ENCODE peak calls at places on chromosomes 7 and 10, in nine cellular contexts. H is hepatocyte, E is sigmoid colon, I is astrocyte of the cerebellum, S is HFF-Myc, Y is AG09309, G is neural progenitor cell, U is upper lobe of right lung, A is lower leg skin. N is an unnamed sample.

GRCh38 chr7:80263321-80263720 is 128.7 kb downstream of the GNAI1 start:
- DNase-seq in I (no peak), S (no peak), U (no peak), G (no peak), Y (no peak), A (no peak), E (no peak), H (no peak), N (peak)

GRCh38 chr7:26422761-26423160 is 131.1 kb downstream of the SNX10 start:
- DNase-seq in H (no peak), I (no peak), E (no peak), A (no peak), Y (no peak), S (no peak), G (no peak), U (no peak), N (no peak)

GRCh38 chr10:7397049-7397448 is 13.8 kb downstream of the SFMBT2 start:
- DNase-seq in S (no peak), H (no peak), E (no peak), G (no peak), U (no peak), I (no peak), Y (no peak), A (no peak), N (peak)

GRCh38 chr10:79331709-79332108 is 15.6 kb upstream of the PPIF start:
- DNase-seq in S (no peak), E (no peak), A (no peak), I (no peak), H (no peak), U (no peak), G (no peak), Y (peak), N (peak)

GRCh38 chr7:99258501-99258900 is 14.1 kb upstream of the MYH16 start:
- DNase-seq in G (no peak), I (no peak), Y (no peak), H (no peak), A (no peak), S (no peak), E (no peak), U (no peak), N (peak)

GRCh38 chr10:6721480-6721879 is 141.4 kb upstream of the PRKCQ start:
- DNase-seq in E (peak), A (no peak), U (no peak), Y (peak), S (peak), I (peak), G (no peak), H (peak), N (peak)

GRCh38 chr7:27031289-27032172 is 64.3 kb downstream of the HOXA1 start:
- DNase-seq in S (no peak), H (no peak), Y (peak), E (no peak), G (no peak), I (no peak), U (no peak), A (no peak), N (peak)

GRCh38 chr10:77702166-77702565 is 64.6 kb upstream of the KCNMA1 start:
- DNase-seq in E (no peak), H (peak), A (peak), Y (peak), S (peak), I (peak), G (no peak), U (no peak), N (peak)

GRCh38 chr7:138776156-138776833 is 21.5 kb upstream of the TMEM213 start:
- DNase-seq in S (no peak), I (no peak), E (no peak), A (no peak), U (no peak), H (no peak), G (no peak), Y (no peak), N (no peak)

GRCh38 chr7:98250789-98251188 is 1.2 kb downstream of the TECPR1 start:
- DNase-seq in A (no peak), G (no peak), Y (no peak), E (no peak), U (no peak), S (no peak), I (no peak), H (no peak), N (no peak)

GRCh38 chr10:127877116-127877515 is 15.6 kb downstream of the CLRN3 start:
- DNase-seq in G (no peak), A (peak), S (no peak), Y (no peak), E (no peak), H (no peak), I (no peak), U (no peak), N (no peak)

GRCh38 chr10:112898540-112899395 is 51.3 kb upstream of the TCF7L2 start:
- DNase-seq in Y (no peak), I (peak), U (no peak), A (no peak), E (no peak), H (peak), G (peak), S (no peak), N (peak)

GRCh38 chr7:44265733-44266132 is 59.7 kb downstream of the CAMK2B start:
- DNase-seq in H (no peak), Y (no peak), A (no peak), I (no peak), E (no peak), S (no peak), U (no peak), G (no peak), N (no peak)

GRCh38 chr10:92756233-92757065 is 66.7 kb downstream of the HHEX start:
- DNase-seq in I (no peak), U (no peak), Y (no peak), S (no peak), G (no peak), E (no peak), H (no peak), A (no peak), N (no peak)

GRCh38 chr7:20307901-20308300 is 22.8 kb upstream of the ITGB8 start:
- DNase-seq in U (no peak), G (peak), E (no peak), A (no peak), S (no peak), Y (no peak), H (no peak), I (no peak), N (no peak)

GRCh38 chr10:100826983-100827818 is 81.8 kb downstream of the PAX2 start:
- DNase-seq in S (no peak), E (peak), U (no peak), G (peak), I (no peak), A (no peak), H (peak), Y (no peak), N (no peak)

GRCh38 chr7:134755422-134756022 is 23.9 kb upstream of the CALD1 start:
- DNase-seq in Y (no peak), E (no peak), S (no peak), H (peak), U (no peak), I (no peak), G (peak), A (no peak), N (peak)

GRCh38 chr10:76547352-76547972 is 1090.1 kb downstream of the KCNMA1 start:
- DNase-seq in I (peak), Y (peak), E (peak), A (peak), S (no peak), H (peak), G (peak), U (peak), N (peak)

GRCh38 chr7:30469303-30469702 is 9.3 kb downstream of the NOD1 start:
- DNase-seq in E (peak), I (peak), Y (peak), U (peak), A (peak), H (peak), S (peak), G (peak), N (peak)

GRCh38 chr10:63430091-63430998 is 35.4 kb downstream of the JMJD1C start:
- DNase-seq in I (peak), S (peak), A (no peak), G (no peak), U (no peak), H (peak), E (no peak), Y (no peak), N (peak)

GRCh38 chr10:83680470-83680891 is 458.8 kb upstream of the GHITM start:
- DNase-seq in E (no peak), U (no peak), S (no peak), H (no peak), G (no peak), A (no peak), I (no peak), Y (no peak), N (no peak)

GRCh38 chr10:116053910-116054309 is 219.1 kb downstream of the GFRA1 start:
- DNase-seq in S (no peak), A (no peak), E (no peak), U (no peak), H (no peak), I (no peak), G (peak), Y (no peak), N (no peak)

GRCh38 chr10:128976886-128977285 is 490.2 kb upstream of the MGMT start:
- DNase-seq in I (no peak), H (no peak), Y (no peak), S (no peak), A (no peak), G (no peak), U (no peak), E (no peak), N (no peak)

GRCh38 chr7:15692621-15693020 is 6.1 kb upstream of the MEOX2 start:
- DNase-seq in Y (no peak), E (no peak), A (no peak), G (no peak), H (no peak), U (no peak), I (no peak), S (no peak), N (no peak)

GRCh38 chr7:139673230-139673629 is 104.6 kb downstream of the HIPK2 start:
- DNase-seq in I (no peak), H (no peak), A (peak), E (no peak), U (no peak), S (no peak), G (no peak), Y (no peak), N (no peak)

GRCh38 chr7:12770227-12770975 is 83.0 kb downstream of the ARL4A start:
- DNase-seq in U (no peak), S (no peak), G (no peak), I (no peak), H (no peak), E (no peak), A (no peak), Y (no peak), N (no peak)

GRCh38 chr7:24894670-24895221 is 85.2 kb downstream of the OSBPL3 start:
- DNase-seq in S (no peak), E (no peak), G (peak), A (no peak), I (no peak), H (no peak), U (no peak), Y (no peak), N (no peak)

GRCh38 chr7:24898691-24899090 is 81.3 kb downstream of the OSBPL3 start:
- DNase-seq in H (no peak), G (no peak), I (no peak), E (no peak), S (no peak), Y (no peak), U (no peak), A (no peak), N (no peak)

GRCh38 chr7:24891173-24891787 is 88.7 kb downstream of the OSBPL3 start:
- DNase-seq in A (no peak), S (no peak), E (no peak), H (no peak), G (no peak), Y (no peak), I (no peak), U (no peak), N (no peak)

GRCh38 chr7:24899905-24900304 is 80.1 kb downstream of the OSBPL3 start:
- DNase-seq in E (no peak), H (no peak), G (no peak), I (no peak), A (no peak), S (no peak), U (no peak), Y (no peak), N (no peak)

GRCh38 chr7:24896031-24896433 is 83.9 kb downstream of the OSBPL3 start:
- DNase-seq in I (no peak), E (no peak), U (no peak), Y (no peak), G (no peak), H (no peak), A (no peak), S (no peak), N (no peak)
- H3K4me3 ChIP-seq in I (no peak), E (no peak), U (no peak), Y (no peak), G (no peak), H (no peak), A (no peak), S (no peak), N (no peak)

DNA sequence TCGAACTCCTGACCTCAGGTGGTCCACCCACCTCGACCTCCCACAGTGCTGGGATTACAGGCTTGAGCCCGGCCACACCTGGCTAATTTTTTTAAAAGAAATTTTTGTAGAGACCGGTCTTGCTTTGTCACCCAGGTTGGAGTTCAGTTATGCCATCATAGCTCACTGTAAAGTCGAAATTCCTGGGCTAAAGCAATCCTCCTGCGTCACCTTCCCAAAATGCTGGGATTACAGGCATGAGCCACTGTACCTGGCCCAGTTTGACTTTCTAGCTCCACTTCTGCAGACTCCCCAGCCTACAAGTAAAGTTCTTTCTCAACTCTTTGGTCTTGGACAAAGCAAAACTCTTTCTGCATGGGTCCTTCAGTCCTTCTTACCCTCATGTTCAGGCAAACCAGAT is 214.1 kb downstream of the SKIDA1 start:
- DNase-seq in Y (no peak), S (no peak), E (no peak), A (no peak), H (no peak), U (no peak), G (no peak), I (no peak), N (no peak)
- TF ChIP-seq CTCF in Y (no peak), S (no peak), E (no peak), A (no peak), H (no peak), U (no peak), G (no peak), I (no peak), N (no peak)

DNA sequence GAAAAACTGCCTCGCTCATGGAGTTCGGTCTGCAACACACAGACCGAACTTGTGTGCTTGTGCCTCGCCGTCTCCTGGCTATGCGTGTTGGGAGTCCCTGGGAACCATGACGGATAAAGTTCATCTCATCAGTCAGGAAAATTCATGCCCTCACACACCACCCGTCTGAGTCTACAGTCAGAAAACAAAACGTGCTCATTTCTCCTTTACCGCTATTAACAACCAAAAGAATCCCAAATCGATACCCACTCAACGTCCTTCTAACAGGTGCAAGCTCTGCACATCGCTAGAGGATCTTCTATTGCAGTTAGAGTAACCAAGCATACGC is 13.6 kb downstream of the CNPY1 start:
- DNase-seq in A (no peak), U (no peak), Y (no peak), E (peak), S (no peak), I (no peak), G (no peak), H (no peak), N (no peak)
- H3K4me3 ChIP-seq in A (no peak), U (no peak), Y (no peak), E (peak), S (no peak), I (peak), G (peak), H (no peak), N (no peak)

GRCh38 chr7:33909312-33909711 is 4.0 kb downstream of the BMPER start:
- DNase-seq in Y (no peak), G (no peak), U (no peak), H (no peak), E (no peak), I (no peak), A (no peak), S (no peak), N (peak)
- TF ChIP-seq CTCF in Y (no peak), G (no peak), U (no peak), H (peak), E (no peak), I (no peak), A (no peak), S (no peak), N (no peak)

GRCh38 chr7:91266067-91266930 is 2.1 kb downstream of the FZD1 start:
- DNase-seq in I (no peak), G (peak), U (peak), S (no peak), A (peak), E (peak), Y (no peak), H (peak), N (no peak)
- H3K4me3 ChIP-seq in I (peak), G (peak), U (peak), S (peak), A (peak), E (peak), Y (peak), H (peak), N (peak)

DNA sequence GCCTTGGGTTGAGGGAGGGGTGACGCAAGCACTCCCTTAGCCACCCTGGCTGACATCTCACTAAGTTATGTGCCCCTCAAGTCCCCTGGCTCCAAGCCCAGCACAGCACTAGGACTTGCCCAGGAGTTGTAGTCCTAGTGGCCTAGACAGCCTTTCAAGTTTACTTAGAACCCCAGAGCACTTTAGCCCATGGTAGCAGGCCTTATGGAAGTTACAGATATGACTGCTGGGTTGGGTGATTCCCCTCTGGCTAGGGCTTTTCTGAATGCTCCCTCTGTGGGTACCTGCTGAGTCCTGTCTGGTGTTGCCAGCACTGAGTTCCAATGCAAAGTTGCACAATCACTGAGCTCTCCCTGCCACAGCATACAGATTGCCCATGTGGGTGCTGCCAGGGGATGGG is 83.2 kb downstream of the AHCYL2 start:
- DNase-seq in Y (no peak), E (no peak), S (no peak), U (no peak), A (no peak), H (no peak), I (no peak), G (no peak), N (peak)
- TF ChIP-seq CTCF in Y (no peak), E (no peak), S (no peak), U (no peak), A (no peak), H (no peak), I (no peak), G (no peak), N (no peak)

DNA sequence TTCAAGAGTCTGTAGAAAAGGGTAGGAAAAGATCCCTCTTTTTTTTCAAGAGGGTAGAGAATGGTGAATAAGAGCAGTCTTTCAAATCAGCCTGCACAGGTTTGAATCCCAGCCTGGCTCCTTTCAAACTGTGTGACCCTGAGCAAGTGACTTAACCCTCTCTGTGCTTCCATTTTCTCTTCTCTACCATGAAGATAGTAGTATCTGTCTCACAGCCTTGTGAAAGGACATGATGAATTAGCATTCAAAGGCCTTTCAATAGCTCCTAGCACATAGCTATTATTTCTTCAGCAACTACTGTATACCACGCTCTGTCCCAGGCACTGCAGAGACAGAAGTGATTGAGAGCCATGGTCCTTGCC is 25.4 kb downstream of the LEP start:
- DNase-seq in A (no peak), I (no peak), G (no peak), S (no peak), Y (no peak), U (no peak), E (no peak), H (no peak), N (no peak)
- H3K4me3 ChIP-seq in A (no peak), I (no peak), G (no peak), S (no peak), Y (no peak), U (no peak), E (peak), H (no peak), N (peak)

DNA sequence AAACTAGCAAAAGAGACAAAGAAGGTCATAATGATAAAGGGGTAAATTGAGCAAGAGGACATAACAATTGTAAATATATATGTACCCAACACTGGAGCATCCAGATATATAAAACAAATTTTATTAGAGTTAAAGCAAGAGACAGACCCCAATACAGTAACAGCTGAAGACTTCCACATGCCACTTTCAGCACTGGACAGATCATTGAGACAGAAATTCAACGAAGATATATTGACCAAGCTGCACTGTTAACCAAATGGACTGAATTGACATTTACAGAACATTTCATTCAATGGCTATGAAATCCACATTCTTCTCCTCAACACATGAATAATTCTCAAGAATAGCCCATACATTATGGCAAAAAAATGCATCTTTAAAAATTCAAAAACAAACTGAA is 378.2 kb downstream of the PTPRN2 start:
- DNase-seq in I (no peak), G (no peak), A (no peak), S (no peak), Y (no peak), E (no peak), U (no peak), H (no peak), N (no peak)
- TF ChIP-seq CTCF in I (no peak), G (no peak), A (no peak), S (no peak), Y (no peak), E (no peak), U (no peak), H (no peak), N (no peak)

DNA sequence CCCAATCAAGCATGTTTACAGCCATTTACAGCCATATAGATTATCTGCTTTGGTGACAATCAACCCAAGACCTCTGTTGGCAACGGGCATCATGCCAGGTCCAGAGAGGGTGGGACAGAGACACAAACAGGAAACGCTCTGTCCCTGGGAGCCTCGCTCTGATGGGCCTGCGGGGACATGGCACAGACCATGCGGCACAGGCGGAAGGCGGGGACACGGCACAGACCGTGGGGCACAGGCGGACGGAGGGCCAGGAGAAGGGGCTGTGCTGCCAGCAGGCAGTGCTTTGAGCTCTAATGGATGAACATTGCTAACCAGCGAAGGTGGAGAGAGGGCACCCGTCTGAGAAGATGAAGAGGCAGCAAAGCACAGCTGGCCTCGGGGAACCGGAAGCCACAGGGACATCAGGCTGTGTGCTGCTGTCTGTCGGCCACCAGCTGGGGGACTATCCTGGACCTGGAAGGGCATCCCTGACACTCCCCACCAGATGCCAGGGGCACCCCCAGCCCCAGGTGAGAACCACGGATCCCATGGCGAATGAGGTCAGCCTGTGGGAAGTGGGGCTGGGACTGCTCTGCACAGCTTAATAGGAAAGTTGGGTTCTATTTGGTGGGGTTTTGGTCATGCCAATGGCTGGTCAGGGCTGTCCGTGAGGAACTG is 61.0 kb downstream of the DIP2C start:
- DNase-seq in U (peak), A (no peak), H (no peak), E (no peak), Y (no peak), I (no peak), S (no peak), G (no peak), N (no peak)
- H3K4me3 ChIP-seq in U (no peak), A (no peak), H (no peak), E (no peak), Y (no peak), I (no peak), S (no peak), G (no peak), N (no peak)